ENCODE peak calls at places on chromosome 13, in five cellular contexts. C is pancreas, J is thyroid gland, F is fibroblast of lung, M is neural progenitor cell. X is an unnamed sample.
A peak's percentile ranks its signal among the peaks of the same experiment; 100 is the strongest.

GRCh38 chr13:68099616-68100015 is 869.5 kb upstream of the PCDH9 start:
- DNase-seq in J (no peak), C (no peak), M (no peak), F (peak; percentile 81), X (no peak)

GRCh38 chr13:32731576-32731975 is 145.3 kb downstream of the PDS5B start:
- DNase-seq in C (no peak), F (peak; percentile 45), J (no peak), M (no peak), X (no peak)

GRCh38 chr13:27359203-27359821 is 65.1 kb upstream of the GTF3A start:
- DNase-seq in C (peak; percentile 74), M (peak; percentile 76), J (peak; percentile 45), F (peak; percentile 46), X (peak; percentile 75)

GRCh38 chr13:47463726-47464125 is 537.3 kb downstream of the SUCLA2 start:
- DNase-seq in M (no peak), J (no peak), F (peak; percentile 72), C (no peak), X (peak; percentile 34)

GRCh38 chr13:26531751-26532150 is 25.7 kb upstream of the WASF3 start:
- DNase-seq in C (no peak), F (no peak), M (no peak), J (no peak), X (no peak)

GRCh38 chr13:78137404-78138142 is 218.9 kb upstream of the EDNRB start:
- DNase-seq in C (peak; percentile 20), M (peak; percentile 84), F (peak; percentile 59), J (peak; percentile 3), X (peak; percentile 26)

GRCh38 chr13:28657784-28658538 is 969 bp upstream of the POMP start:
- DNase-seq in F (peak; percentile 7), J (no peak), C (no peak), M (peak; percentile 15), X (no peak)

GRCh38 chr13:40235160-40235796 is 431.2 kb downstream of the FOXO1 start:
- DNase-seq in C (no peak), F (no peak), M (no peak), J (no peak), X (no peak)

GRCh38 chr13:20175907-20176652 is 15.2 kb upstream of the GJA3 start:
- DNase-seq in J (no peak), C (no peak), F (no peak), M (no peak), X (no peak)

GRCh38 chr13:112635323-112635722 is 47.4 kb upstream of the TUBGCP3 start:
- DNase-seq in F (no peak), C (no peak), J (no peak), M (no peak), X (no peak)

GRCh38 chr13:102141625-102142472 is 260.0 kb downstream of the FGF14 start:
- DNase-seq in J (no peak), F (peak; percentile 23), C (no peak), M (peak; percentile 31), X (no peak)

GRCh38 chr13:39600766-39601165 is 2.2 kb downstream of the LHFPL6 start:
- DNase-seq in M (peak; percentile 62), F (no peak), C (no peak), J (no peak), X (no peak)

GRCh38 chr13:65606622-65607021 is 1623.5 kb downstream of the PCDH9 start:
- DNase-seq in M (no peak), C (no peak), F (peak; percentile 73), J (no peak), X (no peak)

GRCh38 chr13:29573190-29573589 is 22.3 kb downstream of the SLC7A1 start:
- DNase-seq in J (no peak), M (no peak), F (peak; percentile 49), C (peak; percentile 41), X (no peak)

GRCh38 chr13:40390290-40391008 is 276.0 kb downstream of the FOXO1 start:
- DNase-seq in J (no peak), F (no peak), C (no peak), M (peak; percentile 85), X (no peak)

GRCh38 chr13:50989476-50989875 is 79.9 kb downstream of the RNASEH2B start:
- DNase-seq in M (peak; percentile 52), C (no peak), J (no peak), F (peak; percentile 13), X (no peak)

GRCh38 chr13:113074401-113074800 is 31.2 kb upstream of the F7 start:
- DNase-seq in M (no peak), C (no peak), F (no peak), J (no peak), X (no peak)

GRCh38 chr13:27442071-27442647 is 8.2 kb downstream of the MTIF3 start:
- DNase-seq in M (no peak), C (no peak), J (peak; percentile 52), F (no peak), X (no peak)

GRCh38 chr13:77918391-77919261 is at the start of gene EDNRB:
- DNase-seq in J (peak; percentile 42), F (peak; percentile 38), M (peak; percentile 58), C (no peak), X (peak; percentile 28)

GRCh38 chr13:34913040-34913439 is 29.0 kb upstream of the NBEA start:
- DNase-seq in J (no peak), F (peak; percentile 25), C (no peak), M (peak; percentile 71), X (no peak)

GRCh38 chr13:83183439-83184149 is 698.7 kb downstream of the SLITRK1 start:
- DNase-seq in F (no peak), J (no peak), C (no peak), M (no peak), X (no peak)

GRCh38 chr13:66210677-66211076 is 1019.5 kb downstream of the PCDH9 start:
- DNase-seq in J (no peak), F (peak; percentile 98), C (no peak), M (no peak), X (no peak)

GRCh38 chr13:41289463-41289881 is 21.6 kb upstream of the NAA16 start:
- DNase-seq in C (no peak), M (no peak), F (no peak), J (no peak), X (no peak)

GRCh38 chr13:21175656-21176194 is 627 bp downstream of the SKA3 start:
- DNase-seq in F (peak; percentile 32), J (no peak), M (no peak), C (no peak), X (no peak)

GRCh38 chr13:71525004-71525403 is 342.0 kb downstream of the DACH1 start:
- DNase-seq in C (no peak), M (no peak), J (no peak), F (no peak), X (no peak)

GRCh38 chr13:98309569-98310335 is 132.7 kb upstream of the RNF113B start:
- DNase-seq in J (peak; percentile 46), F (no peak), C (no peak), M (no peak), X (no peak)

GRCh38 chr13:73401769-73402168 is 343.0 kb downstream of the KLF5 start:
- DNase-seq in F (no peak), C (no peak), J (no peak), M (no peak), X (no peak)

GRCh38 chr13:23654111-23655110 is 84.2 kb downstream of the TNFRSF19 start:
- DNase-seq in F (peak; percentile 81), C (no peak), J (no peak), M (no peak), X (no peak)

GRCh38 chr13:80009760-80010159 is 331.2 kb downstream of the SPRY2 start:
- DNase-seq in C (no peak), J (no peak), M (no peak), F (no peak), X (no peak)

GRCh38 chr13:88246239-88246638 is 575.1 kb downstream of the SLITRK5 start:
- DNase-seq in J (no peak), M (no peak), C (no peak), F (no peak), X (peak; percentile 3)

GRCh38 chr13:21219044-21219381 is 42.6 kb downstream of the MRPL57 start:
- DNase-seq in C (no peak), M (no peak), J (no peak), F (no peak), X (no peak)

GRCh38 chr13:36925603-36926002 is 5.6 kb upstream of the SMAD9 start:
- DNase-seq in F (no peak), M (no peak), C (no peak), J (no peak), X (no peak)

GRCh38 chr13:73429691-73430090 is 370.9 kb downstream of the KLF5 start:
- DNase-seq in C (no peak), F (peak; percentile 86), J (no peak), M (no peak), X (no peak)

GRCh38 chr13:41004875-41005693 is 14.0 kb downstream of the ELF1 start:
- DNase-seq in C (no peak), M (no peak), F (no peak), J (no peak), X (no peak)

GRCh38 chr13:94598281-94598680 is 2.3 kb upstream of the TGDS start:
- DNase-seq in M (no peak), F (peak; percentile 28), J (no peak), C (no peak), X (no peak)
- H3K4me3 ChIP-seq in M (no peak overlapping the region), F (no peak overlapping the region), J (no peak overlapping the region), C (no peak overlapping the region), X (no peak overlapping the region)

GRCh38 chr13:97108535-97108910 is 113.6 kb upstream of the MBNL2 start:
- DNase-seq in C (no peak), M (no peak), F (peak; percentile 70), J (no peak), X (peak; percentile 48)
- H3K4me1 ChIP-seq in C (no peaks in the 10 kb centered on the region), M (peaks cover 6% of the 10 kb centered on the region), F (peaks cover 2% of the 10 kb centered on the region), J (peaks cover 13% of the 10 kb centered on the region), X (peaks cover 18% of the 10 kb centered on the region)

DNA sequence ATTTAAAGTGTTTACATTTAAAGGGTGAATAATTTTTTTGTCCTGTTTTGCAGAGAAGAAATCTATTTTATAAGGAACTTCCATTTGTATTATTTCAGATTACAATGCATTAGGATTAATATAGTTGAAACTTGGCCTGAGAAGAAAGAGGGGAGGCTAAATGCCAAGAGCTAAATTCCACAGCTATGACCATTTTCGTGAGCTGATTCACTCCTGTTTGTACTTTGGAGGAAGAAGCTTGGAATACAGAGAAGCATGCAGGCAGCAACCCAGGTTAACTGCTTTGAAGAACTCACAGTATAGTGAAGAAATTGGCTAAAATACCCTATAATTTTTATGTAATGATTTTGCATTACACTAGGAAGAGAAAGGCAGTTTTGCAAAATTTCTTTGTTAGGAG is 309.4 kb upstream of the KLF12 start:
- DNase-seq in F (peak; percentile 90), M (no peak), C (no peak), J (no peak), X (no peak)
- H3K4me3 ChIP-seq in F (no peak overlapping the region), M (no peak overlapping the region), C (no peak overlapping the region), J (no peak overlapping the region), X (no peak overlapping the region)

GRCh38 chr13:111258637-111259036 is 61.8 kb upstream of the TEX29 start:
- DNase-seq in F (no peak), C (no peak), J (no peak), M (no peak), X (no peak)
- H3K4me1 ChIP-seq in F (no peaks in the 10 kb centered on the region), C (no peaks in the 10 kb centered on the region), J (no peaks in the 10 kb centered on the region), M (peaks cover 14% of the 10 kb centered on the region), X (no peaks in the 10 kb centered on the region)

DNA sequence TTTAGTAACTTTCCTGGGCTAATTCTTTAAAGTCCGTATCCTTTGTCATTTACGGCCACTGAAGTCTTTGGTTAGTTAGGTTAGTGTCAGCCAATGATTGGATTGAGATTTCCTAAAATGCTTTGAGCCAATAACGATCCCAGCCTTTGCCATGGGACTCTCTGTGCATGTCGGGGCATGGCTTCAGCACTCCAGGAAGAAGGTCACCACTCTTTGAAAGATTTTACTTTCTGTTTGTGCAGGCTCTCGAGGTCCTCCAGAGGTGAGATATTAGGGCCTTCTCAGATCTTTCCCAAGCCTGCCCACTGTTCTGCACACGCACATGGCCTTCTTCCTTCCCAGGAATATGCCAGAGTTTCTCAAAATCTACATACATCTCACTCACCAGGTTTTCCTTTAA is 153.7 kb upstream of the ARGLU1 start:
- DNase-seq in J (no peak), C (no peak), M (no peak), F (no peak), X (no peak)
- H3K4me3 ChIP-seq in J (no peak overlapping the region), C (no peak overlapping the region), M (no peak overlapping the region), F (no peak overlapping the region), X (no peak overlapping the region)